ENCODE peak calls at places on chromosomes 13 and 19, in five cellular contexts. N, J, S, R and K are unnamed samples. For H3K4me1, the result is how much of the 10 kb centered on the place peaks cover.

GRCh38 chr13:100633461-100633860 is 41.1 kb downstream of the TMTC4 start:
- DNase-seq in N (no peak), J (no peak), S (no peak), R (no peak), K (no peak)

GRCh38 chr19:44684892-44685847 is 13.8 kb upstream of the CEACAM16 start:
- DNase-seq in N (peak), J (peak), S (peak), R (no peak), K (peak)

GRCh38 chr13:79393564-79394249 is 12.3 kb downstream of the RBM26 start:
- DNase-seq in N (no peak), J (peak), S (no peak), R (peak), K (no peak)

GRCh38 chr19:1813197-1813836 is 1.2 kb upstream of the ATP8B3 start:
- DNase-seq in N (peak), J (no peak), S (no peak), R (no peak), K (no peak)

GRCh38 chr19:28482221-28482620 is 730.7 kb downstream of the UQCRFS1 start:
- DNase-seq in N (no peak), J (no peak), S (no peak), R (no peak), K (no peak)

GRCh38 chr13:63979951-63980350 is 2564.3 kb upstream of the PCDH20 start:
- DNase-seq in N (no peak), J (no peak), S (no peak), R (no peak), K (no peak)

GRCh38 chr19:19570561-19570960 is 32.5 kb downstream of the CILP2 start:
- DNase-seq in N (no peak), J (no peak), S (no peak), R (no peak), K (no peak)

GRCh38 chr13:57787058-57787791 is 155.7 kb downstream of the PCDH17 start:
- DNase-seq in N (no peak), J (no peak), S (no peak), R (no peak), K (no peak)

GRCh38 chr19:47540748-47541147 is 25.9 kb upstream of the NAPA start:
- DNase-seq in N (peak), J (no peak), S (no peak), R (no peak), K (no peak)

GRCh38 chr13:51803018-51803417 is 945 bp downstream of the DHRS12 start:
- DNase-seq in N (peak), J (no peak), S (no peak), R (no peak), K (no peak)

GRCh38 chr13:111895896-111896821 is 170.8 kb upstream of the SOX1 start:
- DNase-seq in N (no peak), J (no peak), S (no peak), R (no peak), K (no peak)

GRCh38 chr19:38266981-38267597 is 2.7 kb downstream of the SPINT2 start:
- DNase-seq in N (no peak), J (peak), S (peak), R (no peak), K (no peak)

GRCh38 chr13:30745917-30746686 is 10.8 kb downstream of the ALOX5AP start:
- DNase-seq in N (no peak), J (peak), S (no peak), R (no peak), K (no peak)

GRCh38 chr19:29370276-29370675 is 155.5 kb upstream of the VSTM2B start:
- DNase-seq in N (no peak), J (no peak), S (no peak), R (no peak), K (no peak)

GRCh38 chr13:51727634-51728274 is 76.2 kb downstream of the DHRS12 start:
- DNase-seq in N (no peak), J (no peak), S (no peak), R (no peak), K (no peak)

GRCh38 chr13:99980201-99981114 is 1.1 kb upstream of the ZIC2 start:
- DNase-seq in N (peak), J (peak), S (peak), R (no peak), K (peak)

GRCh38 chr13:30824651-30825050 is 81.4 kb upstream of the MEDAG start:
- DNase-seq in N (no peak), J (peak), S (no peak), R (no peak), K (no peak)

GRCh38 chr19:12665281-12665573 is 1.3 kb downstream of the MAN2B1 start:
- DNase-seq in N (no peak), J (peak), S (no peak), R (peak), K (peak)

GRCh38 chr13:80083516-80084085 is 257.3 kb downstream of the SPRY2 start:
- DNase-seq in N (no peak), J (peak), S (no peak), R (no peak), K (no peak)

GRCh38 chr19:1295169-1296012 is 9.7 kb downstream of the EFNA2 start:
- DNase-seq in N (no peak), J (no peak), S (no peak), R (no peak), K (no peak)

GRCh38 chr19:45852941-45853340 is 10.0 kb downstream of the SYMPK start:
- DNase-seq in N (no peak), J (no peak), S (no peak), R (no peak), K (no peak)

GRCh38 chr13:104571161-104571889 is 1505.1 kb upstream of the SLC10A2 start:
- DNase-seq in N (peak), J (peak), S (peak), R (no peak), K (peak)

GRCh38 chr13:49098198-49098597 is 121.9 kb upstream of the MLNR start:
- DNase-seq in N (peak), J (peak), S (peak), R (no peak), K (no peak)

GRCh38 chr13:112124100-112124499 is 57.2 kb downstream of the SOX1 start:
- DNase-seq in N (no peak), J (no peak), S (no peak), R (no peak), K (no peak)

GRCh38 chr19:6534451-6535093 is 3.7 kb downstream of the TNFSF9 start:
- DNase-seq in N (no peak), J (no peak), S (no peak), R (no peak), K (no peak)

DNA sequence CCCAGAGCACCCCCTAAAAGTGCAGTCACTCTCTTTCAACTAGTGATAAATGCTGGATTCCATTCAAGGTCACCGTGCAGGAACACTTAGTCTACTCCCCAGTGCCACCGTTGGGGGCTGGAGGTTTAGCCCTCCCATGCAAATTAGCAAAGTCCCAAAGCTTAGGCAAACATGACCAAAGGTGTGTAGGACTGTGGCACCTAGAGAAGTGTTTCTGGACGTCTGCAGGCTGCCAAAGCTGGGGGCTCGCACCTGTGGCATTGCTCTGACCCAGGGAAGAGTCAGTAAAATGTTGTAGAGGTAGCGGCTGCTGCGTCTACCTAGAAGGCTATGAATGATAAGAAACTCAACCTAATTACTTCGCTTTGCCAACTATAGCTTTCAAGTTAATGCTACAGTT is 13.9 kb downstream of the COL4A1 start:
- DNase-seq in N (no peak), J (no peak), S (no peak), R (no peak), K (no peak)
- H3K4me1 ChIP-seq in N (under half), J (under half), S (under half), R (under half), K (under half)

DNA sequence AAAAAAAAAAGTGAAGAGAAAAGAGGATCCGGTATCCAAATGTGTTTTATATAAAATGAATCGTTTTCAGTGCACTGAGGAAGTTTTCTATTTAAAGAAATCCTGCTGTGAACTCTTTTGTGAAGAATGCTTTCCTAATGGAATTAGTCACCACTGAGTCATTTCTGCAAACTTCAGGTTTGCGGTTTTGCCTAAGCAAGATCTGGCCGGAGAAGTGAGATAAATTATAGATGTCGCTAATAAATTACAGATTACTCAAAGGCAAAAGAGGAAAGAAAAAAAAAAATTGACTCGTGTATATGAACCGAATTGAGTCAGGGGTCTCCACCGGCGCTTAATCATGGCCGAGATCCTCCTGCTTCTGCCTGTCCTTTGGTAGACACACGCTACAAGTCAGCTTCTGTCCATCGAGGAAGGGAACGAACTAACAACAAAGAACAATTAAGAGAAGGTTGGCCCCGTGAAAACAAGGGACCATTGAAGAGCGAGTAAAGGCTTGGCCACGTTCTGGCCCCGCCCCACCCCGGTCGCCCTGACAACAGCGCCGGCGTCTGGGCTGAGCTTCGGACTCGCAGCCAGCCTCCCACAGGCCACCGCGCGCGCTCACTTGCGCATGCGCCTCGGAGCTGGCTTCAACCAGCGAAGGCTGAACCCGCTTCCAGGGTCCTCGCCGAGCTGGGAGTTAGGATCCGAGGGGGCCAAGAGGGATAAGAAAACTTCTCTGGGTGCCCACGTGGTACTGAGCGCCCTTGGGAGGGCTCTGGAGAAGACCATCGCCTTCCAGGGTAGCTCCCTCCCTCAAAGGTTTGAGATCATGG is 33.0 kb upstream of the MRI1 start:
- DNase-seq in N (peak), J (peak), S (peak), R (peak), K (peak)
- TF ChIP-seq POLR2A in N (peak), J (peak), S (peak), R (no peak), K (peak)

GRCh38 chr19:18507021-18507726 is 14.7 kb downstream of the ELL start:
- DNase-seq in N (peak), J (no peak), S (no peak), R (no peak), K (no peak)
- H3K4me1 ChIP-seq in N (under half), J (half or more), S (under half), R (under half), K (half or more)

GRCh38 chr13:21616205-21616604 is 12.2 kb upstream of the MICU2 start:
- DNase-seq in N (no peak), J (no peak), S (no peak), R (no peak), K (no peak)
- TF ChIP-seq POLR2A in N (no peak), J (no peak), S (no peak), R (no peak), K (no peak)

GRCh38 chr13:23771966-23772365 is 117.2 kb downstream of the MIPEP start:
- DNase-seq in N (no peak), J (no peak), S (no peak), R (no peak), K (no peak)
- H3K4me1 ChIP-seq in N (under half), J (under half), S (under half), R (under half), K (under half)

DNA sequence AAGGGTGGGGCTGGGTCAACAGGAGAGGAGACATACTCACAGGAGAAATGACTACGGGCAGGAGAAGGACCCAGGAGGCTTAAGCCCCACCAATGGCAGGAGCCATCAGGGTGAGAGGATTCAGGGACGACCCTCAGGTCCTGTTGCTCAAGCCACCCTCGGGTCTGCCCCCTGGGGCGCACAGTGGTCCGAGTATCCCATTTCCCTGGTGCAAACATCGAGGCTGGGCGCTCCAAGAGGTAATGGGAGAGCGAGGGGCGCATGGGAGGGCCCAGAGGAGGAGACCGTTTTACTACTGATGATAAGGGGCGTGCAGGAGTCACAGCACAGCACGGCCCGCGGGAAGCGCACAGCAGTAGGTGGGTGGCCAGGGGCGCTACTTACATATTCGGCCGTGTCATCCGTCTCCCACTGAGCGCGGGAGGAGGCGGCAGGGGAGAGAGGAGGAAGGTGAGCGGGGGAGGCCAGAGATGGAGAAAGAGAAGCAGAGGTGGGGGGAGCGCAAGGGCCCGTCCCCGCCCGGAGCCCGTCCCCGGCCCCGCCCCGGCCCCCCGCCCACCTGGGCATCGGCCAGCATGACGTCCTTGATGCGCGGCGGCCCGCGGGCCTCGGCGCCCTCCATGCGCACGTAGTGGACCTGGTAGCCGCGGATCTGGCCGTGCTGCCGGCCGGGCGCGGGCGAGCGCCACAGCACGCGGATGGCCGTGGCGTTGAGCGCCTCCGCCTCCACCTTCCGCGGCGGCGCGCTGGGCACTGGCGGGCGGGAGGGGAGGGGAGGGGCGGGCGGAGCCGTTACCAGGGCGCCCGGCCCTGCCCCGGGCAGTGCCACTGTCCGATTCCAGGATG is 111.5 kb downstream of the PTPRS start:
- DNase-seq in N (no peak), J (no peak), S (no peak), R (no peak), K (no peak)
- TF ChIP-seq POLR2A in N (no peak), J (no peak), S (no peak), R (no peak), K (no peak)

GRCh38 chr19:8452446-8453123 is 7.8 kb downstream of the HNRNPM start:
- DNase-seq in N (no peak), J (no peak), S (no peak), R (no peak), K (no peak)
- H3K4me1 ChIP-seq in N (under half), J (half or more), S (under half), R (under half), K (half or more)

GRCh38 chr19:16371540-16371986 is 46.9 kb downstream of the KLF2 start:
- DNase-seq in N (no peak), J (peak), S (no peak), R (peak), K (peak)
- TF ChIP-seq POLR2A in N (no peak), J (no peak), S (no peak), R (no peak), K (no peak)

GRCh38 chr19:49014870-49015255 is 2.0 kb downstream of the LHB start:
- DNase-seq in N (no peak), J (no peak), S (no peak), R (no peak), K (no peak)
- H3K4me1 ChIP-seq in N (under half), J (under half), S (under half), R (under half), K (under half)

GRCh38 chr19:13823901-13824300 is 28.7 kb downstream of the ZSWIM4 start:
- DNase-seq in N (no peak), J (no peak), S (no peak), R (no peak), K (no peak)

GRCh38 chr19:13824703-13825102 is 29.5 kb downstream of the ZSWIM4 start:
- DNase-seq in N (no peak), J (no peak), S (no peak), R (no peak), K (no peak)

GRCh38 chr19:13826652-13827235 is 31.5 kb downstream of the ZSWIM4 start:
- DNase-seq in N (no peak), J (no peak), S (no peak), R (no peak), K (no peak)

GRCh38 chr19:13827656-13828055 is 32.4 kb downstream of the ZSWIM4 start:
- DNase-seq in N (no peak), J (no peak), S (no peak), R (no peak), K (no peak)

DNA sequence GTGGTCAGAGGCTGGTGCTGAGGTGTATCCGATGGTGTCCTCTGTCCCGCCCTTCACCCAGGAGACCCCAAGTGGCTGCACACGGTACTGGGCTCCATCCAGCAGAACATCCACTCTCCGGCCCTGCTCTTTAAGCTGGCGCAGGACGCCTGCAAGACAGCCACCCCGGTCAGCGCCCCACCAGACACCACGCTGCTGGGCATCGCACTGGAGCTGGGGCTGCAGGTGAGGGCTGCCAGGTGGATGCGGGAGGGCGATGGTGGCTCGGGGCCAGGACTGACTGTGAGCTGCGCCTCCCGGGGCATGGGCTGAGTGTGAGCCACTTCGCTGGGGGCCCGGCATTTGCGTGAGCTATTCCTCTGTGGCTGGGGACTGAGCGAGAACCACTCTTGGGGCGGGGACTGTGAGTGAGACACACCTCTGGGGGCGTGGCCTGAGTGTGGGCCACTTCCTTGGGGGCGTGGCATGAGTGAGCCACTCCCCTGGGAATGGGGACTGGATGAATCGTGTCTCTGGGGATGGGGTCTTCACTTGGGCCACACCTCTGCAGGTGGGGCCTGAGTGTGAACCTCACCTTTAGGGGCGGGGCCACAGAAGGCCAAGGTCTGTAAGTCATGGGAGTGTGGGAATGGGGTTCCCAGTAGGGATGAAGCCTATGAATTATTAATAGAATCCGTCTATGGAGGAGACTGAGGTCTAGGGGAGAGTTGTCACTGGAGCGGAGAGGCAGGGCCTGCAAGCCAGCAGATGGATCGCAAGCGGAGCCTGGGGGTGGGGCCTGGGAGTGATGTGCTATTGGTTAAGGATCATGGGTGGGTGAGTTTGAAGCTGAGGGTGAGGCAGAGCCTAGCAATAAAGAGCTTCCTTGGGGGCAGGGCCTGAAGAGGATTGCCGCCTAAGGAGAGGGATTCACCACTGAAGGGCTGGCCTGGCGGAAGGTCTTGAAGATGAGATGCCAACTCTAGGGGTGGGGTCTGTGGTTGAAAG is 30.5 kb downstream of the ZSWIM4 start:
- DNase-seq in N (no peak), J (no peak), S (no peak), R (no peak), K (no peak)
- TF ChIP-seq POLR2A in N (no peak), J (no peak), S (no peak), R (no peak), K (no peak)